ENCODE peak calls at places on chromosomes 7 and 10, in seven cellular contexts. I is mesendoderm, O is left ventricle myocardium superior, Y is GM04504, V is NCI-H1092, T is substantia nigra, M is M059J. P is an unnamed sample.

GRCh38 chr10:77907900-77908717 is 18.4 kb downstream of the DLG5 start:
- DNase-seq in V (no peak), O (no peak), T (no peak), Y (no peak), M (no peak), I (peak), P (no peak)

GRCh38 chr10:77320852-77321496 is 316.6 kb downstream of the KCNMA1 start:
- DNase-seq in I (no peak), Y (peak), T (no peak), M (peak), V (no peak), O (no peak), P (no peak)

GRCh38 chr7:21429786-21430574 is 2.1 kb downstream of the SP4 start:
- DNase-seq in I (no peak), Y (no peak), V (no peak), O (no peak), M (no peak), T (no peak), P (no peak)

GRCh38 chr7:70060298-70061068 is 462.2 kb downstream of the AUTS2 start:
- DNase-seq in T (no peak), I (peak), V (no peak), O (no peak), M (no peak), Y (no peak), P (peak)

GRCh38 chr10:60480865-60481563 is 91.3 kb upstream of the ANK3 start:
- DNase-seq in V (no peak), O (no peak), Y (peak), M (peak), T (no peak), I (no peak), P (peak)

GRCh38 chr7:141788296-141788695 is 1.7 kb upstream of the TAS2R5 start:
- DNase-seq in T (no peak), O (no peak), V (no peak), I (no peak), Y (no peak), M (no peak), P (no peak)

GRCh38 chr7:47258798-47259197 is 323.1 kb downstream of the TNS3 start:
- DNase-seq in O (no peak), Y (no peak), V (no peak), M (no peak), T (no peak), I (no peak), P (no peak)

GRCh38 chr7:41058986-41059741 is 643.7 kb downstream of the INHBA start:
- DNase-seq in Y (no peak), T (no peak), O (no peak), I (peak), V (no peak), M (peak), P (no peak)

GRCh38 chr7:37550426-37550825 is 101.8 kb upstream of the ELMO1 start:
- DNase-seq in Y (no peak), V (no peak), T (no peak), M (no peak), O (no peak), I (no peak), P (no peak)

GRCh38 chr7:2876031-2876862 is 32.1 kb upstream of the GNA12 start:
- DNase-seq in V (peak), T (no peak), I (peak), M (peak), Y (no peak), O (no peak), P (no peak)

GRCh38 chr7:11969627-11970026 is 137.6 kb upstream of the THSD7A start:
- DNase-seq in M (peak), O (no peak), V (no peak), I (peak), Y (no peak), T (no peak), P (no peak)

GRCh38 chr7:130189281-130189782 is 15.9 kb downstream of the TMEM209 start:
- DNase-seq in Y (peak), T (no peak), M (peak), V (no peak), I (no peak), O (no peak), P (no peak)

GRCh38 chr7:14389052-14389988 is 399.9 kb upstream of the ETV1 start:
- DNase-seq in V (peak), M (no peak), T (no peak), I (no peak), O (no peak), Y (no peak), P (no peak)

GRCh38 chr10:34766256-34766580 is 48.9 kb downstream of the PARD3 start:
- DNase-seq in I (peak), Y (no peak), T (no peak), M (no peak), O (no peak), V (peak), P (no peak)

GRCh38 chr7:43653466-43653865 is 70.6 kb downstream of the STK17A start:
- DNase-seq in T (no peak), Y (no peak), V (no peak), M (peak), I (no peak), O (no peak), P (no peak)

GRCh38 chr10:50622497-50623298 is 1.1 kb downstream of the SGMS1 start:
- DNase-seq in M (peak), Y (no peak), V (no peak), I (peak), T (no peak), O (peak), P (peak)

GRCh38 chr7:46290374-46291061 is 369.4 kb upstream of the IGFBP3 start:
- DNase-seq in Y (no peak), I (no peak), T (no peak), O (no peak), M (no peak), V (no peak), P (no peak)